ENCODE peak calls at places on chromosome 4, in four cellular contexts. One of them, this sample, is unnamed.

GRCh38 chr4:1775731-1776500 is 17.2 kb upstream of the FGFR3 start:
- DNase-seq in cardiac muscle cell: no peak
- DNase-seq in GM12865: no peak
- DNase-seq in MCF 10A: peak
- DNase-seq in this sample: peak

GRCh38 chr4:168585168-168586091 is 88.6 kb downstream of the PALLD start:
- DNase-seq in MCF 10A: peak
- DNase-seq in cardiac muscle cell: peak
- DNase-seq in GM12865: peak
- DNase-seq in this sample: peak

GRCh38 chr4:2867758-2868491 is 24.3 kb downstream of the ADD1 start:
- DNase-seq in cardiac muscle cell: peak
- DNase-seq in GM12865: no peak
- DNase-seq in MCF 10A: no peak
- DNase-seq in this sample: peak

GRCh38 chr4:91113130-91113706 is 986.0 kb downstream of the CCSER1 start:
- DNase-seq in MCF 10A: peak
- DNase-seq in GM12865: peak
- DNase-seq in cardiac muscle cell: peak
- DNase-seq in this sample: no peak

GRCh38 chr4:1676605-1677525 is 7.2 kb downstream of the FAM53A start:
- DNase-seq in GM12865: no peak
- DNase-seq in MCF 10A: no peak
- DNase-seq in cardiac muscle cell: no peak
- DNase-seq in this sample: no peak

GRCh38 chr4:164931551-164932324 is 45.7 kb downstream of the TRIM61 start:
- DNase-seq in cardiac muscle cell: no peak
- DNase-seq in GM12865: no peak
- DNase-seq in MCF 10A: peak
- DNase-seq in this sample: no peak

GRCh38 chr4:1683903-1684755 is at the start of gene FAM53A:
- DNase-seq in MCF 10A: peak
- DNase-seq in cardiac muscle cell: peak
- DNase-seq in GM12865: peak
- DNase-seq in this sample: peak

GRCh38 chr4:87746001-87746400 is 53.4 kb upstream of the IBSP start:
- DNase-seq in cardiac muscle cell: no peak
- DNase-seq in GM12865: no peak
- DNase-seq in MCF 10A: no peak
- DNase-seq in this sample: no peak

GRCh38 chr4:131091896-131092295 is 1995.9 kb downstream of the C4orf33 start:
- DNase-seq in GM12865: peak
- DNase-seq in cardiac muscle cell: peak
- DNase-seq in MCF 10A: peak
- DNase-seq in this sample: no peak

GRCh38 chr4:160202802-160203201 is 1099.9 kb downstream of the RAPGEF2 start:
- DNase-seq in GM12865: peak
- DNase-seq in MCF 10A: peak
- DNase-seq in cardiac muscle cell: no peak
- DNase-seq in this sample: no peak

GRCh38 chr4:150130953-150131352 is 52.7 kb downstream of the DCLK2 start:
- DNase-seq in MCF 10A: peak
- DNase-seq in GM12865: no peak
- DNase-seq in cardiac muscle cell: peak
- DNase-seq in this sample: no peak

GRCh38 chr4:146252941-146253340 is 38.6 kb downstream of the REELD1 start:
- DNase-seq in MCF 10A: no peak
- DNase-seq in cardiac muscle cell: no peak
- DNase-seq in GM12865: no peak
- DNase-seq in this sample: no peak

GRCh38 chr4:38001927-38002326 is 41.7 kb downstream of the PTTG2 start:
- DNase-seq in cardiac muscle cell: no peak
- DNase-seq in MCF 10A: no peak
- DNase-seq in GM12865: no peak
- DNase-seq in this sample: no peak

GRCh38 chr4:110196206-110196870 is 2.1 kb downstream of the ELOVL6 start:
- DNase-seq in cardiac muscle cell: peak
- DNase-seq in MCF 10A: peak
- DNase-seq in GM12865: peak
- DNase-seq in this sample: peak

GRCh38 chr4:7815562-7815961 is 124.1 kb downstream of the AFAP1 start:
- DNase-seq in MCF 10A: peak
- DNase-seq in cardiac muscle cell: peak
- DNase-seq in GM12865: no peak
- DNase-seq in this sample: no peak

GRCh38 chr4:38857354-38858096 is 908 bp upstream of the TLR6 start:
- DNase-seq in cardiac muscle cell: peak
- DNase-seq in MCF 10A: peak
- DNase-seq in GM12865: peak
- DNase-seq in this sample: no peak

GRCh38 chr4:121980643-121981042 is 28.8 kb upstream of the TRPC3 start:
- DNase-seq in MCF 10A: no peak
- DNase-seq in GM12865: no peak
- DNase-seq in cardiac muscle cell: peak
- DNase-seq in this sample: no peak

GRCh38 chr4:145618210-145618911 is 824 bp upstream of the MMAA start:
- DNase-seq in cardiac muscle cell: no peak
- DNase-seq in GM12865: peak
- DNase-seq in MCF 10A: no peak
- DNase-seq in this sample: peak

GRCh38 chr4:89482248-89482647 is 174.6 kb upstream of the GPRIN3 start:
- DNase-seq in GM12865: peak
- DNase-seq in MCF 10A: peak
- DNase-seq in cardiac muscle cell: peak
- DNase-seq in this sample: no peak

DNA sequence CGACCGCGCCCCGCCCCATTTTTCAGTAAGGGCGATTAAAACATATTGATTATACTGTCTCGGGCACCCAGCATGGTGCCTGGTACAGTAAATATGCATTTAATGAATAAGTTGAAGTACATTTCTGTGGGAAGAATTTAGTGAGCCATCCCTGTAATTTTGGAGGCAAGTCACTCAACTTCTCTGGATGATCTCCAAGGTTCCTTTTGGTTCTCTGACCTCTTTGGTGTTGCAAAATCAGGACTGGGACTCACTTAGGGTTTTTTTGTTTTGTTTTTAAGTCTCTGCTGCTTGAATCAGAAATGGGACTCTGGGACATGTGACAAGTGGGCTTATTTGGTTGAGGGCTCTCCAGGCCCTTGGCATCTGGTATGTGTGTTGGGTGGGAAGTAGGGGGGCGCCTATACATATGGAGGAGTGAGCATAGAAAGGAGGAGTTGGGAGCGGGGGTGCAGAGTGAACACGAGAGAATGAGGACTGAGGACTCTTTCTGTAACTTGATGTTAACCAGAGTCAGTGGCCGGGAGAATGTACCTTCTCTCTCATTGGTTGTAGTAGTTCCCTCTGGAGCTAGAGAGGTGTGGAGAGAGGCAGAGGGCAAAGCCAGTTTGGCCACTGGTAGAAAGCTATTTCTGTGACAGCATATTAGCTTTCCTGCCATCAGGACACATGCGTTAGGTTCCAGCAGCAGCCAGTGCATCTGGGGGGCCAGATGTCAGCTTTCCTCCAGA is 1.9 kb downstream of the ARHGAP10 start:
- DNase-seq in GM12865: peak
- DNase-seq in MCF 10A: peak
- DNase-seq in cardiac muscle cell: peak
- DNase-seq in this sample: peak
- TF ChIP-seq CTCF in GM12865: no peak
- TF ChIP-seq CTCF in MCF 10A: no peak
- TF ChIP-seq CTCF in cardiac muscle cell: no peak
- TF ChIP-seq CTCF in this sample: peak

GRCh38 chr4:604131-604530 is 21.2 kb upstream of the PDE6B start:
- DNase-seq in cardiac muscle cell: no peak
- DNase-seq in MCF 10A: no peak
- DNase-seq in GM12865: no peak
- DNase-seq in this sample: no peak
- TF ChIP-seq CTCF in cardiac muscle cell: no peak
- TF ChIP-seq CTCF in MCF 10A: no peak
- TF ChIP-seq CTCF in GM12865: no peak
- TF ChIP-seq CTCF in this sample: no peak

DNA sequence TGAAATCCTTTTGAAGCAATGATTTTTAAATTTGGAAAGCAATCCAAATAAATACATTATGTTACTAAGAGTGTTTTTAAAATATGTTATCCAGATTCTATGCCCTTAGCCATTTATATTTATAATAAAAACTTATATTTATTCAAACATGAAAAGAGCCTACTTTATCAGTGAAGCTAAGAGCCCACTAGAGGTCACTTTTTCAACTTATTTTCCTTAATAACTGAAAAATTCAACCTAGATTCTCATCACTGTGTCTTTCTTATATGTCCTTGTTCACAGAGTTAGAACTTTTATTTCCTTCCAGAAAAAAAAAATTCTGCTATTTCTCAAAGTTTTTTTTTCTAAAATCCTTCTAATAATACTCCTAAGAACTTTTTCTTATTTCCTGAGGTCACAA is 23.9 kb downstream of the PRDM8 start:
- DNase-seq in MCF 10A: peak
- DNase-seq in GM12865: no peak
- DNase-seq in cardiac muscle cell: peak
- DNase-seq in this sample: no peak
- TF ChIP-seq CTCF in MCF 10A: peak
- TF ChIP-seq CTCF in GM12865: no peak
- TF ChIP-seq CTCF in cardiac muscle cell: peak
- TF ChIP-seq CTCF in this sample: peak

GRCh38 chr4:48268956-48269860 is at the start of gene TEC:
- DNase-seq in cardiac muscle cell: no peak
- DNase-seq in MCF 10A: peak
- DNase-seq in GM12865: peak
- DNase-seq in this sample: no peak

GRCh38 chr4:48271626-48272025 is 2.0 kb upstream of the TEC start:
- DNase-seq in GM12865: no peak
- DNase-seq in cardiac muscle cell: no peak
- DNase-seq in MCF 10A: no peak
- DNase-seq in this sample: no peak

GRCh38 chr4:48270516-48270897 is 869 bp upstream of the TEC start:
- DNase-seq in cardiac muscle cell: no peak
- DNase-seq in GM12865: no peak
- DNase-seq in MCF 10A: no peak
- DNase-seq in this sample: no peak

GRCh38 chr4:48271048-48271452 is 1.4 kb upstream of the TEC start:
- DNase-seq in cardiac muscle cell: no peak
- DNase-seq in GM12865: peak
- DNase-seq in MCF 10A: no peak
- DNase-seq in this sample: no peak

GRCh38 chr4:48269861-48270515 is 350 bp upstream of the TEC start:
- DNase-seq in cardiac muscle cell: peak
- DNase-seq in GM12865: peak
- DNase-seq in MCF 10A: peak
- DNase-seq in this sample: peak
- TF ChIP-seq CTCF in cardiac muscle cell: peak
- TF ChIP-seq CTCF in GM12865: peak
- TF ChIP-seq CTCF in MCF 10A: peak
- TF ChIP-seq CTCF in this sample: peak

GRCh38 chr4:60962286-60962685 is 237.8 kb upstream of the ADGRL3 start:
- DNase-seq in MCF 10A: no peak
- DNase-seq in cardiac muscle cell: no peak
- DNase-seq in GM12865: no peak
- DNase-seq in this sample: no peak
- TF ChIP-seq CTCF in MCF 10A: no peak
- TF ChIP-seq CTCF in cardiac muscle cell: no peak
- TF ChIP-seq CTCF in GM12865: no peak
- TF ChIP-seq CTCF in this sample: no peak

GRCh38 chr4:70538869-70539268 is 20.5 kb downstream of the AMTN start:
- DNase-seq in cardiac muscle cell: no peak
- DNase-seq in GM12865: no peak
- DNase-seq in MCF 10A: no peak
- DNase-seq in this sample: no peak

GRCh38 chr4:70544279-70544870 is 26.0 kb downstream of the AMTN start:
- DNase-seq in cardiac muscle cell: peak
- DNase-seq in GM12865: peak
- DNase-seq in MCF 10A: peak
- DNase-seq in this sample: no peak
- TF ChIP-seq CTCF in cardiac muscle cell: peak
- TF ChIP-seq CTCF in GM12865: peak
- TF ChIP-seq CTCF in MCF 10A: peak
- TF ChIP-seq CTCF in this sample: peak

GRCh38 chr4:178086324-178086723 is 644.1 kb upstream of the AGA start:
- DNase-seq in MCF 10A: peak
- DNase-seq in GM12865: no peak
- DNase-seq in cardiac muscle cell: no peak
- DNase-seq in this sample: peak
- TF ChIP-seq CTCF in MCF 10A: no peak
- TF ChIP-seq CTCF in GM12865: no peak
- TF ChIP-seq CTCF in cardiac muscle cell: no peak
- TF ChIP-seq CTCF in this sample: peak

GRCh38 chr4:184166736-184167135 is 50.9 kb downstream of the ENPP6 start:
- DNase-seq in GM12865: no peak
- DNase-seq in cardiac muscle cell: no peak
- DNase-seq in MCF 10A: no peak
- DNase-seq in this sample: no peak
- TF ChIP-seq CTCF in GM12865: no peak
- TF ChIP-seq CTCF in cardiac muscle cell: no peak
- TF ChIP-seq CTCF in MCF 10A: no peak
- TF ChIP-seq CTCF in this sample: no peak